ENCODE peak calls at places on chromosome 22, in six cellular contexts. One of them, this sample, is unnamed.

GRCh38 chr22:23521442-23522113 is 58.5 kb downstream of the IGLL1 start:
- DNase-seq in HCT116: peak; percentile 46
- DNase-seq in endothelial cell of umbilical vein: peak; percentile 96
- DNase-seq in K562: peak; percentile 92
- DNase-seq in WTC11: peak; percentile 92
- DNase-seq in A549: peak; percentile 70
- DNase-seq in this sample: peak; percentile 85

GRCh38 chr22:24146791-24147353 is 34.4 kb upstream of the SUSD2 start:
- DNase-seq in K562: no peak
- DNase-seq in A549: no peak
- DNase-seq in WTC11: peak; percentile 27
- DNase-seq in endothelial cell of umbilical vein: peak; percentile 72
- DNase-seq in HCT116: no peak
- DNase-seq in this sample: peak; percentile 40

GRCh38 chr22:37972527-37972926 is 11.8 kb downstream of the SOX10 start:
- DNase-seq in K562: no peak
- DNase-seq in endothelial cell of umbilical vein: no peak
- DNase-seq in HCT116: no peak
- DNase-seq in A549: no peak
- DNase-seq in WTC11: no peak
- DNase-seq in this sample: no peak

GRCh38 chr22:47842119-47842518 is 1079.7 kb downstream of the TBC1D22A start:
- DNase-seq in endothelial cell of umbilical vein: no peak
- DNase-seq in K562: no peak
- DNase-seq in WTC11: peak; percentile 29
- DNase-seq in A549: no peak
- DNase-seq in HCT116: no peak
- DNase-seq in this sample: peak; percentile 5

GRCh38 chr22:22959147-22959827 is 71.7 kb downstream of the IGLL5 start:
- DNase-seq in K562: peak; percentile 99
- DNase-seq in endothelial cell of umbilical vein: peak; percentile 71
- DNase-seq in WTC11: peak; percentile 84
- DNase-seq in HCT116: peak; percentile 80
- DNase-seq in A549: peak; percentile 40
- DNase-seq in this sample: peak; percentile 77

GRCh38 chr22:23762866-23763578 is at the start of gene C22orf15:
- DNase-seq in K562: no peak
- DNase-seq in HCT116: no peak
- DNase-seq in WTC11: peak; percentile 65
- DNase-seq in A549: no peak
- DNase-seq in endothelial cell of umbilical vein: peak; percentile 28
- DNase-seq in this sample: peak; percentile 58

GRCh38 chr22:32050678-32051515 is 7.8 kb downstream of the SLC5A1 start:
- DNase-seq in HCT116: peak; percentile 95
- DNase-seq in A549: peak; percentile 40
- DNase-seq in WTC11: no peak
- DNase-seq in K562: peak; percentile 9
- DNase-seq in endothelial cell of umbilical vein: no peak
- DNase-seq in this sample: peak; percentile 93

GRCh38 chr22:50105529-50106100 is 15.8 kb downstream of the MOV10L1 start:
- DNase-seq in K562: no peak
- DNase-seq in A549: no peak
- DNase-seq in HCT116: no peak
- DNase-seq in WTC11: no peak
- DNase-seq in endothelial cell of umbilical vein: peak; percentile 38
- DNase-seq in this sample: no peak

GRCh38 chr22:26735019-26735409 is 77.6 kb downstream of the MIAT start:
- DNase-seq in A549: no peak
- DNase-seq in endothelial cell of umbilical vein: no peak
- DNase-seq in K562: no peak
- DNase-seq in HCT116: no peak
- DNase-seq in WTC11: no peak
- DNase-seq in this sample: no peak

GRCh38 chr22:27329966-27330645 is 471.4 kb downstream of the MN1 start:
- DNase-seq in endothelial cell of umbilical vein: no peak
- DNase-seq in HCT116: no peak
- DNase-seq in K562: no peak
- DNase-seq in A549: no peak
- DNase-seq in WTC11: no peak
- DNase-seq in this sample: no peak

GRCh38 chr22:45308624-45309421 is 911 bp upstream of the FAM118A start:
- DNase-seq in WTC11: no peak
- DNase-seq in endothelial cell of umbilical vein: no peak
- DNase-seq in HCT116: peak; percentile 23
- DNase-seq in K562: no peak
- DNase-seq in A549: no peak
- DNase-seq in this sample: peak; percentile 56

GRCh38 chr22:50022171-50022819 is 9.7 kb upstream of the IL17REL start:
- DNase-seq in K562: no peak
- DNase-seq in endothelial cell of umbilical vein: no peak
- DNase-seq in WTC11: no peak
- DNase-seq in A549: no peak
- DNase-seq in HCT116: no peak
- DNase-seq in this sample: no peak

GRCh38 chr22:31106651-31107205 is 640 bp downstream of the SELENOM start:
- DNase-seq in endothelial cell of umbilical vein: no peak
- DNase-seq in WTC11: no peak
- DNase-seq in HCT116: no peak
- DNase-seq in A549: no peak
- DNase-seq in K562: no peak
- DNase-seq in this sample: no peak

GRCh38 chr22:49229483-49230193 is 598.0 kb downstream of the BRD1 start:
- DNase-seq in A549: no peak
- DNase-seq in K562: no peak
- DNase-seq in WTC11: no peak
- DNase-seq in endothelial cell of umbilical vein: no peak
- DNase-seq in HCT116: no peak
- DNase-seq in this sample: no peak

GRCh38 chr22:30733081-30733680 is 38.5 kb downstream of the OSBP2 start:
- DNase-seq in WTC11: no peak
- DNase-seq in endothelial cell of umbilical vein: peak; percentile 72
- DNase-seq in K562: no peak
- DNase-seq in HCT116: no peak
- DNase-seq in A549: no peak
- DNase-seq in this sample: peak; percentile 65

GRCh38 chr22:31958625-31959239 is 14.4 kb downstream of the YWHAH start:
- DNase-seq in K562: no peak
- DNase-seq in WTC11: no peak
- DNase-seq in HCT116: no peak
- DNase-seq in endothelial cell of umbilical vein: no peak
- DNase-seq in A549: no peak
- DNase-seq in this sample: no peak

GRCh38 chr22:21929253-21929652 is 23.4 kb downstream of the PPM1F start:
- DNase-seq in A549: no peak
- DNase-seq in endothelial cell of umbilical vein: no peak
- DNase-seq in K562: no peak
- DNase-seq in HCT116: no peak
- DNase-seq in WTC11: no peak
- DNase-seq in this sample: no peak

GRCh38 chr22:43088979-43089717 is at the start of gene TTLL1:
- DNase-seq in HCT116: peak; percentile 76
- DNase-seq in WTC11: peak; percentile 93
- DNase-seq in K562: peak; percentile 90
- DNase-seq in A549: peak; percentile 84
- DNase-seq in endothelial cell of umbilical vein: peak; percentile 84
- DNase-seq in this sample: peak; percentile 92
- TF ChIP-seq CTCF in HCT116: no peak
- TF ChIP-seq CTCF in WTC11: no peak
- TF ChIP-seq CTCF in K562: no peak
- TF ChIP-seq CTCF in A549: no peak
- TF ChIP-seq CTCF in endothelial cell of umbilical vein: peak; percentile 4
- TF ChIP-seq CTCF in this sample: no peak

GRCh38 chr22:25367756-25368155 is 148.3 kb downstream of the CRYBB2 start:
- DNase-seq in K562: no peak
- DNase-seq in WTC11: no peak
- DNase-seq in HCT116: no peak
- DNase-seq in A549: no peak
- DNase-seq in endothelial cell of umbilical vein: no peak
- DNase-seq in this sample: no peak
- TF ChIP-seq MAX in K562: no peak
- TF ChIP-seq MAX in WTC11: no peak
- TF ChIP-seq MAX in HCT116: no peak
- TF ChIP-seq MAX in A549: no peak
- TF ChIP-seq MAX in endothelial cell of umbilical vein: no peak
- TF ChIP-seq MAX in this sample: no peak

GRCh38 chr22:20102203-20102780 is 13.6 kb upstream of the RANBP1 start:
- DNase-seq in WTC11: no peak
- DNase-seq in endothelial cell of umbilical vein: no peak
- DNase-seq in HCT116: no peak
- DNase-seq in K562: peak; percentile 71
- DNase-seq in A549: no peak
- DNase-seq in this sample: no peak
- TF ChIP-seq CTCF in WTC11: no peak
- TF ChIP-seq CTCF in endothelial cell of umbilical vein: peak; percentile 3
- TF ChIP-seq CTCF in HCT116: peak; percentile 14
- TF ChIP-seq CTCF in K562: peak; percentile 54
- TF ChIP-seq CTCF in A549: no peak
- TF ChIP-seq CTCF in this sample: no peak

GRCh38 chr22:36027960-36028645 is 521 bp downstream of the RBFOX2 start:
- DNase-seq in WTC11: peak; percentile 67
- DNase-seq in K562: peak; percentile 73
- DNase-seq in endothelial cell of umbilical vein: peak; percentile 46
- DNase-seq in A549: peak; percentile 45
- DNase-seq in HCT116: no peak
- DNase-seq in this sample: peak; percentile 53
- TF ChIP-seq MAX in WTC11: no peak
- TF ChIP-seq MAX in K562: no peak
- TF ChIP-seq MAX in endothelial cell of umbilical vein: no peak
- TF ChIP-seq MAX in A549: no peak
- TF ChIP-seq MAX in HCT116: no peak
- TF ChIP-seq MAX in this sample: no peak

GRCh38 chr22:39809772-39810557 is 83.6 kb downstream of the ENTHD1 start:
- DNase-seq in A549: no peak
- DNase-seq in HCT116: no peak
- DNase-seq in endothelial cell of umbilical vein: no peak
- DNase-seq in K562: no peak
- DNase-seq in WTC11: no peak
- DNase-seq in this sample: no peak

GRCh38 chr22:39802682-39803081 is 90.9 kb downstream of the ENTHD1 start:
- DNase-seq in A549: no peak
- DNase-seq in HCT116: no peak
- DNase-seq in endothelial cell of umbilical vein: no peak
- DNase-seq in K562: no peak
- DNase-seq in WTC11: no peak
- DNase-seq in this sample: no peak

GRCh38 chr22:39805117-39805516 is 88.4 kb downstream of the ENTHD1 start:
- DNase-seq in endothelial cell of umbilical vein: no peak
- DNase-seq in WTC11: no peak
- DNase-seq in A549: no peak
- DNase-seq in HCT116: no peak
- DNase-seq in K562: no peak
- DNase-seq in this sample: no peak

DNA sequence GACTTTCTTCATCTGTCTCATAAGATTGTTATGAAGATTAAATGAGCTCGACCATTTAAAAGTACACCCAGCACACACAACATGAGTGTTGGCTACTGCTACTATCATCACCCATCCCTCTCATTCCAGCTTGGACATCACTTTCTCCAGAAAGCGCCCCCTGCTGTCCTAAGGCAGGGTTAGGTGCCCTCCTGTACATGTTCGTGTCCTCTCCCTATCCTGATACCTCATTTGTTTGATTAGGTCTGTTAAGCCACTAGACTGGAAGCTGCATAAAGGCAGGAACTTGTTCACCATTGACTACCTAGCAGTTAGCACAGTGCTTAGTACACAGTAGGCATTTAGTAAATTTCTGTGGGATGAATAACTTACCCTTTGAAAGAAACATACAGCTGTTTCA is 85.5 kb downstream of the ENTHD1 start:
- DNase-seq in K562: peak; percentile 20
- DNase-seq in HCT116: peak; percentile 31
- DNase-seq in endothelial cell of umbilical vein: peak; percentile 28
- DNase-seq in WTC11: peak; percentile 78
- DNase-seq in A549: peak; percentile 5
- DNase-seq in this sample: peak; percentile 51
- TF ChIP-seq CTCF in K562: peak; percentile 39
- TF ChIP-seq CTCF in HCT116: peak; percentile 70
- TF ChIP-seq CTCF in endothelial cell of umbilical vein: peak; percentile 64
- TF ChIP-seq CTCF in WTC11: peak; percentile 43
- TF ChIP-seq CTCF in A549: no peak
- TF ChIP-seq CTCF in this sample: peak; percentile 73

This sample was measured in NB4.